ENCODE peak calls at places on chromosomes 7 and 10, in nine cellular contexts. C is NT2/D1; K is CD8-positive, alpha-beta memory T cell; E is ascending aorta; H is cardiac muscle cell; B is heart right ventricle; P is OCI-LY7; I is SJSA1; X is neuronal stem cell. T is an unnamed sample. For H3K4me1 and H3K36me3, the result is how much of the 10 kb centered on the place peaks cover.

GRCh38 chr7:28815369-28815927 is 142.7 kb downstream of the TRIL start:
- DNase-seq in C (no peak), K (no peak), E (no peak), H (no peak), B (no peak), P (no peak), I (no peak), X (no peak), T (no peak)

GRCh38 chr10:26046073-26046684 is 112.2 kb downstream of the MYO3A start:
- DNase-seq in C (no peak), K (no peak), E (no peak), H (no peak), B (no peak), P (no peak), I (no peak), X (no peak), T (no peak)

GRCh38 chr10:5147255-5147980 is 37.5 kb downstream of the AKR1C8 start:
- DNase-seq in C (no peak), K (no peak), E (no peak), H (no peak), B (no peak), P (no peak), I (no peak), X (no peak), T (no peak)

GRCh38 chr7:95245828-95246227 is 78.5 kb downstream of the PON1 start:
- DNase-seq in C (no peak), K (no peak), E (no peak), H (no peak), B (no peak), P (no peak), I (no peak), X (no peak), T (no peak)

GRCh38 chr10:34637419-34637911 is 177.6 kb downstream of the PARD3 start:
- DNase-seq in C (peak), K (peak), E (peak), H (peak), B (peak), P (peak), I (peak), X (peak), T (no peak)

GRCh38 chr7:158705234-158705890 is 758 bp upstream of the NCAPG2 start:
- DNase-seq in C (no peak), K (no peak), E (no peak), H (peak), B (no peak), P (no peak), I (no peak), X (no peak), T (no peak)

GRCh38 chr7:36167403-36168050 is 14.5 kb downstream of the EEPD1 start:
- DNase-seq in C (no peak), K (no peak), E (no peak), H (no peak), B (no peak), P (no peak), I (no peak), X (no peak), T (no peak)

GRCh38 chr7:109964780-109965179 is 1126.1 kb upstream of the LRRN3 start:
- DNase-seq in C (no peak), K (no peak), E (no peak), H (no peak), B (no peak), P (no peak), I (peak), X (no peak), T (no peak)

GRCh38 chr10:20100157-20100556 is 283.9 kb downstream of the PLXDC2 start:
- DNase-seq in C (no peak), K (no peak), E (no peak), H (no peak), B (peak), P (no peak), I (no peak), X (no peak), T (no peak)

GRCh38 chr10:37952926-37953325 is 23.5 kb downstream of the ZNF25 start:
- DNase-seq in C (no peak), K (no peak), E (no peak), H (no peak), B (no peak), P (no peak), I (no peak), X (no peak), T (no peak)

GRCh38 chr7:38746438-38746837 is 115.3 kb upstream of the AMPH start:
- DNase-seq in C (no peak), K (no peak), E (no peak), H (no peak), B (no peak), P (no peak), I (no peak), X (no peak), T (no peak)

GRCh38 chr7:23277359-23277989 is 21.7 kb upstream of the MALSU1 start:
- DNase-seq in C (peak), K (no peak), E (no peak), H (peak), B (peak), P (peak), I (peak), X (peak), T (no peak)

GRCh38 chr7:55573526-55573925 is 1.2 kb upstream of the VOPP1 start:
- DNase-seq in C (no peak), K (no peak), E (no peak), H (no peak), B (no peak), P (no peak), I (no peak), X (no peak), T (no peak)

GRCh38 chr10:117086545-117086944 is 51.5 kb downstream of the VAX1 start:
- DNase-seq in C (no peak), K (no peak), E (no peak), H (no peak), B (no peak), P (no peak), I (no peak), X (no peak), T (no peak)

GRCh38 chr10:78000956-78001472 is 28.3 kb downstream of the POLR3A start:
- DNase-seq in C (no peak), K (no peak), E (no peak), H (no peak), B (no peak), P (no peak), I (no peak), X (no peak), T (no peak)
- H3K4me1 ChIP-seq in C (under half), K (under half), E (under half), H (under half), B (under half), P (under half), I (under half), X (under half), T (under half)

GRCh38 chr7:130124711-130125110 is 54.4 kb downstream of the KLHDC10 start:
- DNase-seq in C (no peak), K (no peak), E (no peak), H (no peak), B (no peak), P (no peak), I (no peak), X (no peak), T (no peak)
- H3K36me3 ChIP-seq in C (under half), K (under half), E (half or more), H (half or more), B (half or more), P (half or more), I (half or more), X (half or more), T (under half)

GRCh38 chr10:80157561-80157960 is 25.0 kb downstream of the PLAC9 start:
- DNase-seq in C (no peak), K (no peak), E (no peak), H (no peak), B (no peak), P (no peak), I (no peak), X (no peak), T (no peak)
- H3K4me1 ChIP-seq in C (under half), K (under half), E (half or more), H (under half), B (under half), P (under half), I (half or more), X (under half), T (under half)

DNA sequence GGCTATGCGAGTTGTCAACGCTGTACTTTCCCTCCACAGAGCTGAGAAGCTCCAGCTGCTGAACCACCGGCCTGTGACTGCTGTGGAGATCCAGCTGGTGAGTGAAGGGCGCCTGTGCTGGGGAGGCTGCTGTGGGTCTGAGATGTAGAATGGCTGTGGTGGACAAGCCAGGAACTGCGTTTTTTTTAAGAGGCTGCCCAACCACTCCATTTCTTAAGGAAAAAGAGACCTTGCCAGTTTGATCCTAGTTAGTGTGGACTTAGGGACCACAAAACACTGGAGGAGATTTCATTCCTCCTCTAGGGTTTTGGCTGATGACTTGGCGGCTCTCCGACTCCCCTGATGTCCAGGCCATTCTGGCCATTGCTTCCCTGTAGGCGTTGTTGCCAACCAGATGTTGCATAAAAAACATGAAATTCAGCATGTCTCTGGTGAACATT is 30.8 kb downstream of the CRCP start:
- DNase-seq in C (no peak), K (no peak), E (no peak), H (peak), B (peak), P (no peak), I (no peak), X (no peak), T (no peak)
- H3K36me3 ChIP-seq in C (half or more), K (under half), E (half or more), H (under half), B (half or more), P (half or more), I (half or more), X (half or more), T (under half)

GRCh38 chr10:124085680-124086079 is 7.7 kb downstream of the CHST15 start:
- DNase-seq in C (no peak), K (no peak), E (no peak), H (no peak), B (no peak), P (no peak), I (no peak), X (no peak), T (no peak)
- H3K4me1 ChIP-seq in C (under half), K (under half), E (under half), H (under half), B (under half), P (half or more), I (under half), X (under half), T (under half)

GRCh38 chr10:93334181-93334580 is 148.0 kb downstream of the MYOF start:
- DNase-seq in C (no peak), K (no peak), E (no peak), H (no peak), B (no peak), P (no peak), I (peak), X (no peak), T (no peak)

GRCh38 chr10:93337309-93337721 is 144.8 kb downstream of the MYOF start:
- DNase-seq in C (no peak), K (no peak), E (no peak), H (no peak), B (no peak), P (no peak), I (no peak), X (no peak), T (no peak)

GRCh38 chr10:93334901-93335312 is 147.2 kb downstream of the MYOF start:
- DNase-seq in C (no peak), K (no peak), E (no peak), H (no peak), B (no peak), P (no peak), I (peak), X (no peak), T (no peak)

GRCh38 chr10:93336678-93337077 is 145.5 kb downstream of the MYOF start:
- DNase-seq in C (no peak), K (no peak), E (no peak), H (no peak), B (no peak), P (no peak), I (no peak), X (no peak), T (no peak)

GRCh38 chr10:93336110-93336509 is 146.0 kb downstream of the MYOF start:
- DNase-seq in C (no peak), K (no peak), E (no peak), H (no peak), B (no peak), P (no peak), I (no peak), X (no peak), T (no peak)
- H3K36me3 ChIP-seq in C (under half), K (under half), E (half or more), H (under half), B (half or more), P (under half), I (half or more), X (under half), T (half or more)

DNA sequence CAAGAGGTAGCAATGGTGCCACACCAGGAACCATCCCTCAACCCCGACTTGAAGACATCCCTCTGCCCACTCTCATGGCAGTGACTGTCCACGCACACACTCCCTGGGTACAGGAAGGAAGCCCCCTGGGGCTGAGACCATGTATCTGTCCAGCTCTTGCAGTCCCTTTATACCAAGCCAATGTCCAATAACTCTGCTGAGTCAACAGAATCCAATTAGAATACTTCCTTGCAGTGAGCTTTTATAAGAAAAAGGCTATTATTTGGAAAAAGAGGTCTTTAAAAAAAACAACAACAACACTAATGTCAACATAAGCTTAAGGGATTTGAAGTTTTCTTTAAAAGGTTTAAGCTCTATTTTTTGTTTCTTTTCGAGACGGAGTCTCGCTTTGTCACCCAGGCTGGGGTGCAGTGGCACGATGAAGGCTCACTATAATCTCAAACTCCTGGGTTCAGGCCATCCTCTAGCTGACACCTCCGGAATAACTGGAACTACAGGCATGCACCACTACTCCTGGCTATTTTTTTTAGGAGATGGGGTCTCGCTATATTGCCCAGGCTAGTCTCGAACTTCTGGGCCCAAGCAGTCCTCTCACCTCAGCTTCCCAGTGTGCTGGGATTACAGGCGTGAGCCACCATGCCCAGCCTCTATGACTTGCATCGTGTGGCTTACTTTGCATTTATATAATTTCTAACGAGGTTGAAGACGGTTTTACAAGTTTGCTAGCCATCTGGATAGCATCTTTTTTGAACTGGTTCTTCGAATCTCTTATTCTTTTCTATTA is 7.5 kb downstream of the BNIP3 start:
- DNase-seq in C (no peak), K (no peak), E (no peak), H (no peak), B (no peak), P (no peak), I (no peak), X (no peak), T (no peak)
- H3K4me1 ChIP-seq in C (under half), K (half or more), E (under half), H (half or more), B (half or more), P (under half), I (under half), X (under half), T (under half)

GRCh38 chr10:18608581-18608980 is 42.8 kb downstream of the NSUN6 start:
- DNase-seq in C (no peak), K (no peak), E (no peak), H (no peak), B (no peak), P (no peak), I (no peak), X (no peak), T (no peak)
- H3K36me3 ChIP-seq in C (under half), K (under half), E (under half), H (under half), B (under half), P (half or more), I (under half), X (half or more), T (under half)

DNA sequence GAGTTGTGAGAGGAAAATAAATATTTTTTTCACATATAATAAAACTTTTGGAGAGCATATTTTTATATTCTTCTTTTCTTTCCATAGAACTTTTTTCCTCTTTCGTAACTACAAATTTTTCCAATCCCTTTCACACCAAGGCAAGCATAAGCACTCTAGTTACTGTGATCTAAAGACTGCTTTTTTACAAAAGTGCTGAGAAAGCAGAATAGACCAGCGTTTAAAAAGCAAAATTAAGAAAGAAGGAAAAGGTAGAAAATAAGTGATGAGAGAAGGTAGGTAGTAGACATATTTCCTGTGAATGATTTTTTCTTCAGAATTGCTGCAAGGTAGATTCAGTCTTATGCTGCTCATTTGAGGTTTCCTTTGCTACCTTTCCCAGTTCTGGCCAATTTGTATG is 195.5 kb downstream of the MBL2 start:
- DNase-seq in C (no peak), K (no peak), E (no peak), H (no peak), B (no peak), P (no peak), I (no peak), X (no peak), T (no peak)
- H3K4me1 ChIP-seq in C (under half), K (under half), E (under half), H (under half), B (under half), P (under half), I (under half), X (under half), T (under half)

GRCh38 chr10:22544325-22545068 is 169.9 kb downstream of the PIP4K2A start:
- DNase-seq in C (no peak), K (no peak), E (no peak), H (no peak), B (no peak), P (no peak), I (no peak), X (no peak), T (no peak)
- H3K36me3 ChIP-seq in C (under half), K (half or more), E (half or more), H (under half), B (half or more), P (under half), I (under half), X (under half), T (half or more)

T was measured in thoracic aorta.